ENCODE peak calls at places on chromosomes 6 and 20, in eight cellular contexts. C, B, M, I, W, N, R and H are unnamed samples.
A peak's percentile ranks its signal among the peaks of the same experiment; 100 is the strongest.

GRCh38 chr6:11744753-11745152 is 33.9 kb downstream of the ADTRP start:
- DNase-seq in I (no peak), W (no peak), M (no peak), B (no peak), C (no peak), N (peak; percentile 72), R (no peak), H (no peak)

GRCh38 chr20:50534567-50534966 is 24.4 kb downstream of the PTPN1 start:
- DNase-seq in N (no peak), M (no peak), W (no peak), I (no peak), C (no peak), B (no peak), R (no peak), H (no peak)

GRCh38 chr6:147528511-147529145 is 20.1 kb downstream of the SAMD5 start:
- DNase-seq in R (no peak), I (no peak), C (no peak), M (no peak), W (no peak), B (no peak), N (no peak), H (no peak)

GRCh38 chr6:46419576-46420002 is 71.7 kb downstream of the RCAN2 start:
- DNase-seq in R (peak; percentile 27), W (peak; percentile 38), I (peak; percentile 44), B (peak; percentile 39), N (peak; percentile 42), M (no peak), C (no peak), H (peak; percentile 51)

GRCh38 chr6:18262812-18263560 is 1.3 kb downstream of the DEK start:
- DNase-seq in W (no peak), C (no peak), R (no peak), M (peak; percentile 43), N (no peak), I (peak; percentile 30), B (peak; percentile 36), H (no peak)

GRCh38 chr6:84657486-84657885 is 106.9 kb downstream of the TBX18 start:
- DNase-seq in C (no peak), N (no peak), R (no peak), I (no peak), M (no peak), B (no peak), W (no peak), H (no peak)

GRCh38 chr6:149750136-149750609 is 632 bp downstream of the PCMT1 start:
- DNase-seq in M (peak; percentile 50), N (no peak), W (peak; percentile 77), C (peak; percentile 27), B (peak; percentile 81), I (peak; percentile 84), R (peak; percentile 77), H (peak; percentile 71)

GRCh38 chr6:44646355-44646754 is 258.8 kb downstream of the CDC5L start:
- DNase-seq in C (no peak), I (no peak), B (no peak), N (no peak), M (no peak), R (no peak), W (no peak), H (no peak)

GRCh38 chr6:36769161-36769675 is 70.0 kb downstream of the CPNE5 start:
- DNase-seq in I (no peak), R (no peak), M (no peak), C (no peak), N (peak; percentile 39), W (no peak), B (no peak), H (no peak)

GRCh38 chr6:161233986-161234620 is 39.8 kb downstream of the AGPAT4 start:
- DNase-seq in R (peak; percentile 32), N (peak; percentile 77), W (no peak), M (no peak), C (no peak), I (no peak), B (no peak), H (no peak)

GRCh38 chr20:9927224-9927623 is 88.3 kb upstream of the PAK5 start:
- DNase-seq in W (no peak), C (no peak), B (no peak), R (no peak), I (no peak), N (no peak), M (no peak), H (no peak)

GRCh38 chr6:84263557-84263956 is 36.1 kb upstream of the CEP162 start:
- DNase-seq in I (no peak), M (no peak), W (no peak), N (no peak), C (no peak), B (no peak), R (no peak), H (no peak)

GRCh38 chr6:131733376-131734016 is 22.7 kb upstream of the CTAGE9 start:
- DNase-seq in I (no peak), W (no peak), R (no peak), C (no peak), M (no peak), B (no peak), N (no peak), H (no peak)

GRCh38 chr6:72787521-72788031 is 165.7 kb downstream of the KCNQ5 start:
- DNase-seq in M (no peak), R (no peak), B (no peak), C (no peak), W (no peak), N (no peak), I (no peak), H (no peak)

GRCh38 chr20:44304383-44304782 is 6.6 kb downstream of the FITM2 start:
- DNase-seq in W (no peak), B (no peak), R (no peak), I (no peak), C (no peak), N (no peak), M (no peak), H (no peak)

GRCh38 chr6:148693882-148694484 is 52.8 kb upstream of the UST start:
- DNase-seq in I (no peak), N (no peak), B (no peak), W (no peak), R (no peak), M (no peak), C (no peak), H (no peak)

GRCh38 chr6:97282238-97282725 is 734 bp downstream of the MMS22L start:
- DNase-seq in B (no peak), C (no peak), R (peak; percentile 16), W (no peak), I (peak; percentile 60), N (no peak), M (no peak), H (peak; percentile 8)

GRCh38 chr6:21612067-21612745 is 18.7 kb downstream of the SOX4 start:
- DNase-seq in C (no peak), R (peak; percentile 64), N (no peak), B (no peak), W (no peak), M (no peak), I (no peak), H (no peak)

GRCh38 chr20:46809961-46810360 is 84.7 kb upstream of the EYA2 start:
- DNase-seq in W (no peak), I (no peak), B (no peak), C (no peak), M (no peak), R (no peak), N (no peak), H (no peak)

GRCh38 chr20:31508517-31509244 is 5.6 kb upstream of the HM13 start:
- DNase-seq in N (no peak), B (no peak), C (no peak), R (no peak), W (no peak), M (no peak), I (no peak), H (no peak)

GRCh38 chr6:158060447-158061360 is 79.0 kb downstream of the SYNJ2 start:
- DNase-seq in I (no peak), M (no peak), C (no peak), N (peak; percentile 89), R (peak; percentile 60), W (no peak), B (no peak), H (no peak)

GRCh38 chr20:37944456-37944981 is 41.6 kb downstream of the VSTM2L start:
- DNase-seq in I (no peak), W (no peak), B (no peak), C (no peak), N (no peak), M (no peak), R (no peak), H (no peak)

GRCh38 chr20:59388402-59388801 is 88.0 kb downstream of the EDN3 start:
- DNase-seq in B (no peak), W (no peak), R (no peak), I (no peak), M (no peak), C (no peak), N (no peak), H (no peak)

GRCh38 chr6:4961322-4962168 is 42.3 kb downstream of the RPP40 start:
- DNase-seq in B (no peak), C (no peak), W (no peak), I (no peak), N (no peak), R (no peak), M (no peak), H (no peak)

GRCh38 chr6:143450453-143451362 is at the start of the genes ADAT2 and PEX3:
- DNase-seq in M (peak; percentile 93), I (peak; percentile 92), R (peak; percentile 92), C (peak; percentile 88), B (peak; percentile 93), W (peak; percentile 92), N (peak; percentile 94), H (peak; percentile 94)

GRCh38 chr6:133502451-133503259 is 261.5 kb downstream of the EYA4 start:
- DNase-seq in W (no peak), N (peak; percentile 28), C (no peak), I (no peak), B (no peak), R (no peak), M (no peak), H (no peak)

GRCh38 chr6:29953001-29953436 is 10.7 kb downstream of the HLA-A start:
- DNase-seq in W (no peak), C (no peak), R (no peak), I (no peak), M (no peak), B (no peak), N (no peak), H (no peak)

GRCh38 chr20:12175538-12175937 is 257.8 kb downstream of the BTBD3 start:
- DNase-seq in R (no peak), M (no peak), C (no peak), W (no peak), N (no peak), I (no peak), B (no peak), H (no peak)

GRCh38 chr20:6501061-6501460 is 266.4 kb upstream of the BMP2 start:
- DNase-seq in R (no peak), N (no peak), B (no peak), I (no peak), M (no peak), W (no peak), C (no peak), H (no peak)

GRCh38 chr6:3376064-3376463 is 80.8 kb downstream of the SLC22A23 start:
- DNase-seq in N (no peak), M (no peak), I (no peak), C (no peak), W (no peak), B (no peak), R (no peak), H (no peak)